ENCODE peak calls at places on chromosomes 2 and 18, in four cellular contexts. R is cardiac fibroblast, G is PC-9, W is AG04450. X is an unnamed sample.

GRCh38 chr2:218820746-218821369 is 10.7 kb downstream of the PRKAG3 start:
- DNase-seq in R (no peak), G (no peak), W (no peak), X (no peak)

GRCh38 chr2:237691908-237692600 is 64.7 kb downstream of the LRRFIP1 start:
- DNase-seq in R (peak), G (peak), W (peak), X (peak)

GRCh38 chr2:7052404-7052803 is 135.2 kb downstream of the RNF144A start:
- DNase-seq in R (no peak), G (no peak), W (no peak), X (no peak)

GRCh38 chr2:206062724-206063123 is 23.2 kb downstream of the INO80D start:
- DNase-seq in R (no peak), G (no peak), W (no peak), X (no peak)

GRCh38 chr18:21453512-21453862 is 147.0 kb downstream of the ESCO1 start:
- DNase-seq in R (no peak), G (no peak), W (no peak), X (no peak)

GRCh38 chr2:124318913-124319312 is 293.8 kb downstream of the CNTNAP5 start:
- DNase-seq in R (no peak), G (no peak), W (no peak), X (no peak)

GRCh38 chr18:23718243-23718720 is 29.0 kb downstream of the LAMA3 start:
- DNase-seq in R (peak), G (no peak), W (peak), X (peak)

GRCh38 chr2:460861-461260 is 173.0 kb upstream of the ALKAL2 start:
- DNase-seq in R (no peak), G (no peak), W (no peak), X (peak)

GRCh38 chr2:217026161-217026560 is 166.3 kb upstream of the TNP1 start:
- DNase-seq in R (no peak), G (no peak), W (no peak), X (no peak)

DNA sequence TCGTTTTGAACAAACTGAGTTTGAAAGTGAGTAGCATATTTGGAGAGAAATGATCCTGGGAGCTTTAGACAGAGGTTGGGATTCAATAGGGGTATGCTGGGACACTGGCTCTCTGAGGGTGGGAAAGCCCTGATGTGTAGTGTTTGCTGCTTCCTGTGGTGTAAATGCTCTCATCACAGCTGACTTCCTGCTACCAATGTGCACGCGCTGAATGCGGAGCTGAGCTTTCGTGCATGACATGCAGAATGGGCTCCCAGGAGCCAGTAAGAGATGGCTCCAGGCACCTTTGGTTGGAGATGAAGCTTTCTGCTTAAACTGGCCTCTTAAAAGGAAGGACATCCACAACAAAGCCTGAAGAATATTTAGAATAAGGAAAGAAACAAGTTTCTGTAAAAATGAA is 224.1 kb upstream of the CCDC150 start:
- DNase-seq in R (no peak), G (no peak), W (no peak), X (no peak)
- H3K4me3 ChIP-seq in R (no peak), G (no peak), W (no peak), X (no peak)

DNA sequence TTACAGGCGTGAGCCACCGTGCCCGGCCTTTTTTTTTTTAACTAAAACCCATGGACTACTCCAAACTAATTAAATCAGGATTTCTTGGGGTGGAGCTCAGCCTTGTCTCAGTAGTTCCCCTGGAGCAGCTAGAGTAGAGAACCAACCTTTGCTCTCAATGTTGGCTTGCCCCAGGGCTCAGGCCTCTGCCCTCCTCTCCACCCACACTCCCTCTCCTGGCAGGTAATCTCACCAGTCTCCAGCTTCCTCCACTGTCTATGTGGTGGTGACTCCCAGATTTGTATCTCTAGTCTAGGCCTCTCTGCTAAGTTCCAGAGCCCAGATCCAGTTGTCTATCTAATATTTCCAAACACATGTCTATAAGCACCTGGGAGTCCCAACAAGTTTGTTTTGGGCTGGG is 9.6 kb upstream of the MTA3 start:
- DNase-seq in R (no peak), G (peak), W (no peak), X (no peak)
- TF ChIP-seq CTCF in R (no peak), G (peak), W (no peak), X (no peak)

GRCh38 chr2:100814453-100814852 is 5.5 kb upstream of the NPAS2 start:
- DNase-seq in R (no peak), G (no peak), W (no peak), X (no peak)

GRCh38 chr2:100812573-100812972 is 7.4 kb upstream of the NPAS2 start:
- DNase-seq in R (no peak), G (no peak), W (no peak), X (no peak)

GRCh38 chr2:100814043-100814442 is 5.9 kb upstream of the NPAS2 start:
- DNase-seq in R (no peak), G (no peak), W (no peak), X (no peak)

GRCh38 chr2:100812141-100812540 is 7.8 kb upstream of the NPAS2 start:
- DNase-seq in R (no peak), G (no peak), W (no peak), X (no peak)

GRCh38 chr2:100813527-100813926 is 6.4 kb upstream of the NPAS2 start:
- DNase-seq in R (peak), G (no peak), W (no peak), X (peak)
- H3K4me3 ChIP-seq in R (no peak), G (no peak), W (no peak), X (no peak)

DNA sequence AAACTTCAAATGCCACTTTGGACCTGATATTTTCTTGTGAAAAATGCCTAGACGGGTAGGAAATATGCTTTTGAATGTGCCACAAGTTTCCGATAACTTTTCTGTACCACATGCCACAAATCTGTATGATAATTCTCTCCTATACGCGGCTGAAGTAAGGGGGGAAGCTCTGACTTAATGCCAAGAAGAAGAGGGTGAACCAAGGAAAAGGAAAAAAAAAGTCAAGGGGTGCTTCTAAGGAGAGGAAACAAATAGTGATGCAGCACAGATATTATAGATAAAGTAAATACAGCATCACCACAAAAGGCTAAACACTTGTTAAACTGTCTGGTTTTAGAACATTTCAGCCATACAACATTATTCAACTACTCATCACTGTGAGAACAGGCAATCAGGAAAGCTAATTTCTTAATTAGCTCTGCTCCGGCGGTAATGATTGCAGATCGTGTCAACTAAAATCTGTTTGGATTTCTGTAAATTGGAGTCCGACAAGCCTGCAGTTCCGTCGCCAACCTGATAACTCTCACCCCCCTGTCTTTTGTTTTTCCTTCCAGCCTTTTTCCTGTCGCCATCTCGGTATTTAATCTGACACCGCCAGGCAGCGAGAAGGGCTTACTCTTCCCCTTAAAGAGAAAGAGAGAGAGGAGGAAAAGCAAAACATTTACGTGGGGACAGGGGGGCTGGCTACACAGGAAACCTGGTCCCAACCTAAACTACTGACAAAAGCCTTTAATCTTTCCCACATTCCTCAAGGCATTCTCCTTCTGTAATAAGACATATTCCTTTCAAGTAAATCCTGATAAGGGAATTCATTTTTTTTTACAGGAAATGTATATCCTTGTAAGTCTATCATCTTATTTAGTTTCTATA is 67.5 kb downstream of the ZEB2 start:
- DNase-seq in R (peak), G (no peak), W (no peak), X (peak)
- TF ChIP-seq CTCF in R (peak), G (no peak), W (peak), X (peak)

DNA sequence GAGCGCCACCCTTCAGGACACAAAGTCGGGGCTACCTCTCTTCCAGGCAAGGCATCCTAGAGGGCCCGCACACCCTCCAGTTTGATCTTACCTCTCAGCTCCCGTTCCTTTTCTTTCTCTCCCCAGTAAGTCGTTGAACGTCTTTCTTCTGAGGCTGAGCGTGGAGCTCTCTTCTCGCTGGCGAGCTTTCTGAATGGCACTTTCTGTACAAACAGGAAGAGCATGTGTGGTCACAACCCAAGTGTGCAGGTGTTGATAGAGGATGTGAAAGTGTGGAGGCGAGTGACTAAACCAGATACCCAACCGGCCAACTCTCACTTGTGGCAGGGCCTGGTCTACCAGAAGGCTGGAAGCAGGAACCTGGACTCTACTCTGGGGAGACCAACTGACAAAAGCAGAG is at the start of gene AFF3:
- DNase-seq in R (no peak), G (no peak), W (no peak), X (no peak)
- H3K4me3 ChIP-seq in R (no peak), G (no peak), W (no peak), X (no peak)

GRCh38 chr2:23566236-23567142 is 181.5 kb downstream of the KLHL29 start:
- DNase-seq in R (peak), G (peak), W (no peak), X (peak)
- TF ChIP-seq CTCF in R (peak), G (peak), W (peak), X (peak)

DNA sequence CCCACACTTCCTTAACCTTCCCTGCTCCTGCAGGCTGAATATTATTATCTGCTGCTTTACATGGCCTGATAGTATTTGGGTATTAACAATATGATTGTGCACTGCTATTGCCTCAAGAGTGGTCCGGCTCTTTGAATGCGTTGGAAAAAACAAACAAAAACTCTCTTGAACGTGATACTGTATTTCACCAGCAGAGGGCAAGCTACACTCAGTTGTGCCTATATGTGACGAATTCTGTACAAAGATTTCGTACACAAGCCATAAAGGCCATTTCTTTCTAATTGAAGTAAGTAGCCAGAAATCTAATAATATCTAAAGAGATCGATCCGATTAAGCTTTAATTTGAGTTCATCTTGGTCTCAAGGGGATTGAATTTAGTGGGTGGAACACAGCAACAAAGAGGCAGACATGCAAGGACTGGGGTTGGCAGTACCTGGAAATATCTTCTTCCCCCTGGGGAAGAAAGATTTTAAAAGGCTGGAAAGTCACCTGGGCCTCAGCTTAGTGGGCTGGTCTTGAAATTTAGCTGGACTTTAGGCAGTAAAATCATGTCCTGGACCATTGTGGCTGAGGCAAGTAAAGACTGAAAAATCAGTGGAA is 49.3 kb upstream of the RAB6D start:
- DNase-seq in R (peak), G (no peak), W (no peak), X (peak)
- H3K4me3 ChIP-seq in R (no peak), G (no peak), W (no peak), X (no peak)

DNA sequence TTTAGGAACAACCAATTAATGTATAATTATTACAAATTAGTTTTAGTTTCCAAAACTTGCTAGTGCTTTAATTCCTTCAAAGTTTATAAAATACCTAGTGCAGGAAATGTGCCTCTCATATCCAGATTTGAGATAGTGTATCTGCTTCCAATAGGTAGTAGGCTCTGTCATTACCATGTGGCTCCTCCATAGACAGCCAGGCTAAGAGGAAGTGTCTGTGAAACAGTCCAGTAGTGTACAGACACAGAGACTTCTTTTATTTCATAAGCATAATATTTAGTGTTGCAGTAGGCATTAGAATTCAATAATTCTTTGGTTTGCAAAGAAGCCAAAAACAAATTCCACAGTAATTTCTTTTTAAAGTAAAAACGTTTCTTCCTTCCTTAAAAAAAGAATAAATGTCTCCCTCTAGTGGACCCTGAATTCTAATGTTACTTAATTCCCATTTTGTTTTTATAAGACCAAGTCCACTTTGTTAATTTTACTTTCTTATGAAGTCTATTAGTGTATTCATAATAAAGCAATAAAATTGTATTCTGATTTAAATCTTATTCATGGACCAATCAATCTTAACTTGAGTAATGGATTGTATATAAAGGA is 101.2 kb downstream of the NEB start:
- DNase-seq in R (peak), G (no peak), W (no peak), X (peak)
- TF ChIP-seq CTCF in R (peak), G (peak), W (peak), X (peak)

DNA sequence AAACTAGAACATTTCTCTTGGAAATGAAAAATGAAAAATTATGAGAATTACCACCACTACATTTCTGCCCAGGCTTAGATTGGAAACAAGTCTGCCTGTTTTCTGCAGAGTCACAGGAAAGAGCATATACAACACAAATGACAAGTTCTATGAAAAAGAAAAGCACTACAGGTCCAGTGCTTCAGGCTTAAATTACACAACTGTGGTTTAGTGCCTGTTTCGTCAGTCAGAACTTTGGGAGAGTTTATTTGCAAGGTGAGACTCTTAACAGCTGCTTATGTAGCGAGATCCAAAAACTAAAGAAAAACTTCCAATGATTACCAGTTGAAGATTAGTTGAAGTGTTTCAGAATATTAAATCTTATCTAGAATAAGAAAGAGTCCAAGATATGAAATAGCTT is 68.8 kb downstream of the RTN4 start:
- DNase-seq in R (no peak), G (no peak), W (no peak), X (no peak)
- H3K4me3 ChIP-seq in R (no peak), G (no peak), W (no peak), X (no peak)